ENCODE peak calls at places on chromosomes 11 and 22, in nine cellular contexts. V is Jurkat, Clone E6-1; Y is SJCRH30; C is RWPE1; G is T1000; N is activated gamma-delta T cell treated with Interleukin-2 at 50 U/mL for 16 hours; P is KBM-7; L is stimulated activated CD4-positive, alpha-beta T cell treated with anti-CD3 and anti-CD28 coated beads, Interleukin-1b, Interleukin-23, amount 100 ng/mL, for 48 hours; D is iris pigment epithelial cell. I is an unnamed sample.

GRCh38 chr22:20523118-20523983 is 15.9 kb downstream of the MED15 start:
- DNase-seq in P (peak; percentile 59), D (peak; percentile 54), C (no peak), L (peak; percentile 16), N (no peak), V (peak; percentile 74), Y (no peak), G (no peak), I (no peak)

GRCh38 chr11:125079151-125079877 is 16.2 kb downstream of the SLC37A2 start:
- DNase-seq in P (no peak), D (peak; percentile 33), V (no peak), G (no peak), Y (no peak), N (no peak), C (no peak), L (no peak), I (no peak)

GRCh38 chr11:94574193-94574961 is 7.2 kb downstream of the PIWIL4 start:
- DNase-seq in L (no peak), D (peak; percentile 93), P (peak; percentile 49), C (no peak), N (no peak), V (no peak), Y (no peak), G (no peak), I (no peak)

GRCh38 chr11:26297179-26297970 is 34.6 kb upstream of the ANO3 start:
- DNase-seq in G (no peak), P (peak; percentile 55), V (peak; percentile 52), Y (peak; percentile 23), C (peak; percentile 52), L (no peak), N (no peak), D (peak; percentile 85), I (peak; percentile 41)

GRCh38 chr11:35946766-35947165 is 2.9 kb downstream of the LDLRAD3 start:
- DNase-seq in N (no peak), D (no peak), P (no peak), C (no peak), V (no peak), G (no peak), L (no peak), Y (no peak), I (no peak)

GRCh38 chr11:1410366-1411291 is 20.9 kb downstream of the BRSK2 start:
- DNase-seq in D (no peak), N (no peak), L (no peak), V (no peak), C (no peak), G (no peak), P (no peak), Y (no peak), I (no peak)

GRCh38 chr22:28254396-28254795 is 335.3 kb upstream of the PITPNB start:
- DNase-seq in G (no peak), V (no peak), L (no peak), P (no peak), N (no peak), Y (no peak), C (no peak), D (no peak), I (no peak)

GRCh38 chr11:48017105-48017874 is 36.9 kb downstream of the PTPRJ start:
- DNase-seq in V (no peak), C (no peak), P (no peak), G (no peak), Y (no peak), N (peak; percentile 49), L (peak; percentile 57), D (no peak), I (no peak)

GRCh38 chr22:30183861-30184278 is 62.7 kb downstream of the LIF start:
- DNase-seq in C (no peak), N (no peak), P (peak; percentile 81), V (peak; percentile 28), D (peak; percentile 81), G (no peak), Y (peak; percentile 42), L (no peak), I (peak; percentile 6)

GRCh38 chr11:11422291-11423128 is 69.5 kb upstream of the CSNK2A3 start:
- DNase-seq in V (no peak), P (no peak), G (no peak), C (peak; percentile 60), D (no peak), N (no peak), L (no peak), Y (peak; percentile 41), I (no peak)

GRCh38 chr22:43174941-43175531 is 11.9 kb downstream of the TTLL12 start:
- DNase-seq in D (no peak), G (no peak), L (no peak), V (no peak), N (no peak), C (no peak), P (no peak), Y (no peak), I (no peak)

GRCh38 chr11:10488581-10489443 is 33.7 kb downstream of the AMPD3 start:
- DNase-seq in G (no peak), Y (no peak), P (no peak), V (no peak), C (peak; percentile 77), L (no peak), N (no peak), D (no peak), I (no peak)

GRCh38 chr22:22913989-22914388 is 26.4 kb downstream of the IGLL5 start:
- DNase-seq in G (no peak), V (no peak), C (no peak), L (no peak), D (no peak), Y (peak; percentile 65), N (no peak), P (no peak), I (no peak)

GRCh38 chr11:60700689-60701508 is 1.5 kb downstream of the MS4A8 start:
- DNase-seq in V (peak; percentile 20), D (peak; percentile 2), G (no peak), L (no peak), C (peak; percentile 33), P (peak; percentile 68), N (no peak), Y (no peak), I (peak; percentile 60)